ENCODE peak calls at places on chromosomes 5 and 9, in four cellular contexts. J is activated CD4-positive, alpha-beta T cell treated with anti-CD3 and anti-CD28 coated beads, Interleukin-2, amount 10 ng/mL, durations not matched to agents 7 days and 5 days; Z is globus pallidus; S is G401. K is an unnamed sample.

GRCh38 chr9:133579601-133580415 is 29.4 kb downstream of the FAM163B start:
- DNase-seq in J (no peak), Z (no peak), S (no peak), K (no peak)

GRCh38 chr5:102048940-102049339 is 247.1 kb downstream of the SLCO4C1 start:
- DNase-seq in J (no peak), Z (no peak), S (no peak), K (no peak)

GRCh38 chr5:174511711-174512253 is 212.6 kb upstream of the MSX2 start:
- DNase-seq in J (no peak), Z (no peak), S (no peak), K (no peak)

GRCh38 chr9:118170032-118170955 is 466.1 kb downstream of the TLR4 start:
- DNase-seq in J (no peak), Z (peak), S (peak), K (peak)

GRCh38 chr9:113299800-113300292 is 3.3 kb downstream of the RNF183 start:
- DNase-seq in J (no peak), Z (peak), S (no peak), K (no peak)

GRCh38 chr9:89378541-89378940 is 60.2 kb downstream of the SECISBP2 start:
- DNase-seq in J (no peak), Z (no peak), S (no peak), K (no peak)

GRCh38 chr5:180601591-180602480 is 10.5 kb upstream of the SCGB3A1 start:
- DNase-seq in J (no peak), Z (no peak), S (no peak), K (no peak)

GRCh38 chr9:114723926-114724325 is 41.9 kb upstream of the TEX48 start:
- DNase-seq in J (no peak), Z (no peak), S (no peak), K (no peak)

GRCh38 chr5:64210866-64211265 is 45.2 kb downstream of the RNF180 start:
- DNase-seq in J (no peak), Z (no peak), S (no peak), K (no peak)

GRCh38 chr5:127936439-127936972 is 147.1 kb upstream of the SLC12A2 start:
- DNase-seq in J (no peak), Z (no peak), S (no peak), K (no peak)